ENCODE peak calls at places on chromosomes 13 and 19, in four cellular contexts. E is astrocyte of the spinal cord; Q is astrocyte of the cerebellum; X is effector memory CD4-positive, alpha-beta T cell. A is an unnamed sample.

GRCh38 chr13:76948139-76948538 is at the start of gene ACOD1:
- DNase-seq in E (no peak), Q (no peak), X (no peak), A (no peak)

GRCh38 chr13:34412295-34412694 is 529.8 kb upstream of the NBEA start:
- DNase-seq in E (no peak), Q (no peak), X (no peak), A (no peak)

GRCh38 chr19:35992902-35993765 is 1.9 kb upstream of the SDHAF1 start:
- DNase-seq in E (no peak), Q (no peak), X (no peak), A (no peak)

GRCh38 chr13:53848546-53848945 is 819.9 kb downstream of the OLFM4 start:
- DNase-seq in E (no peak), Q (no peak), X (no peak), A (no peak)

GRCh38 chr13:67147257-67148218 is 82.6 kb downstream of the PCDH9 start:
- DNase-seq in E (peak; percentile 72), Q (peak; percentile 66), X (no peak), A (peak; percentile 24)

GRCh38 chr13:112959206-112959605 is 9.8 kb upstream of the MCF2L start:
- DNase-seq in E (no peak), Q (no peak), X (no peak), A (no peak)

GRCh38 chr13:110541526-110541920 is 20.0 kb downstream of the RAB20 start:
- DNase-seq in E (no peak), Q (no peak), X (no peak), A (no peak)

GRCh38 chr13:97127842-97128241 is 94.3 kb upstream of the MBNL2 start:
- DNase-seq in E (no peak), Q (no peak), X (no peak), A (no peak)

GRCh38 chr19:50416034-50416814 is 2.5 kb upstream of the SPIB start:
- DNase-seq in E (no peak), Q (no peak), X (no peak), A (no peak)

GRCh38 chr13:91347996-91348905 is 764 bp downstream of the MIR17HG start:
- DNase-seq in E (no peak), Q (no peak), X (peak; percentile 43), A (no peak)

GRCh38 chr13:110912651-110913051 is 2.2 kb downstream of the ANKRD10 start:
- DNase-seq in E (peak; percentile 72), Q (no peak), X (no peak), A (no peak)

GRCh38 chr19:6218497-6219146 is 61.2 kb downstream of the MLLT1 start:
- DNase-seq in E (peak; percentile 77), Q (peak; percentile 60), X (peak; percentile 64), A (no peak)

GRCh38 chr19:46890423-46891170 is 29.8 kb downstream of the ARHGAP35 start:
- DNase-seq in E (peak; percentile 76), Q (peak; percentile 38), X (no peak), A (peak; percentile 72)

GRCh38 chr19:38617764-38618589 is at the start of gene MAP4K1:
- DNase-seq in E (no peak), Q (no peak), X (peak; percentile 30), A (no peak)

GRCh38 chr13:54110597-54110996 is 1082.0 kb downstream of the OLFM4 start:
- DNase-seq in E (no peak), Q (no peak), X (no peak), A (no peak)

GRCh38 chr19:45705710-45706415 is 13.4 kb downstream of the QPCTL start:
- DNase-seq in E (no peak), Q (no peak), X (no peak), A (no peak)

GRCh38 chr13:30934381-30934780 is 1.9 kb downstream of the TEX26 start:
- DNase-seq in E (no peak), Q (no peak), X (no peak), A (no peak)
- H3K4me3 ChIP-seq in E (no peak overlapping the region), Q (no peak overlapping the region), X (no peak overlapping the region), A (no peak overlapping the region)

GRCh38 chr19:54094601-54095000 is 6.0 kb downstream of the OSCAR start:
- DNase-seq in E (no peak), Q (no peak), X (no peak), A (no peak)

GRCh38 chr19:54100560-54100959 is at the start of gene OSCAR:
- DNase-seq in E (no peak), Q (no peak), X (no peak), A (no peak)

GRCh38 chr19:54095136-54095858 is 5.3 kb downstream of the OSCAR start:
- DNase-seq in E (no peak), Q (no peak), X (no peak), A (no peak)

GRCh38 chr19:54102421-54103169 is at the start of gene NDUFA3:
- DNase-seq in E (peak; percentile 98), Q (peak; percentile 95), X (peak; percentile 96), A (peak; percentile 97)

GRCh38 chr19:54096642-54097106 is 3.9 kb downstream of the OSCAR start:
- DNase-seq in E (peak; percentile 51), Q (no peak), X (no peak), A (no peak)
- H3K4me3 ChIP-seq in E (peak overlapping the region; percentile 18), Q (peak overlapping the region; percentile 31), X (no peak overlapping the region), A (peak overlapping the region; percentile 49)

GRCh38 chr19:55146078-55146647 is 2.8 kb downstream of the TNNT1 start:
- DNase-seq in E (no peak), Q (no peak), X (no peak), A (no peak)
- H3K4me3 ChIP-seq in E (no peak overlapping the region), Q (no peak overlapping the region), X (no peak overlapping the region), A (no peak overlapping the region)

GRCh38 chr19:10222201-10222890 is 8.8 kb downstream of the S1PR2 start:
- DNase-seq in E (no peak), Q (no peak), X (no peak), A (no peak)

GRCh38 chr19:10226376-10227214 is 4.5 kb downstream of the S1PR2 start:
- DNase-seq in E (peak; percentile 47), Q (no peak), X (no peak), A (peak; percentile 89)

GRCh38 chr19:10224337-10224736 is 6.8 kb downstream of the S1PR2 start:
- DNase-seq in E (no peak), Q (no peak), X (no peak), A (no peak)

GRCh38 chr19:10226021-10226375 is 5.1 kb downstream of the S1PR2 start:
- DNase-seq in E (no peak), Q (no peak), X (no peak), A (no peak)

DNA sequence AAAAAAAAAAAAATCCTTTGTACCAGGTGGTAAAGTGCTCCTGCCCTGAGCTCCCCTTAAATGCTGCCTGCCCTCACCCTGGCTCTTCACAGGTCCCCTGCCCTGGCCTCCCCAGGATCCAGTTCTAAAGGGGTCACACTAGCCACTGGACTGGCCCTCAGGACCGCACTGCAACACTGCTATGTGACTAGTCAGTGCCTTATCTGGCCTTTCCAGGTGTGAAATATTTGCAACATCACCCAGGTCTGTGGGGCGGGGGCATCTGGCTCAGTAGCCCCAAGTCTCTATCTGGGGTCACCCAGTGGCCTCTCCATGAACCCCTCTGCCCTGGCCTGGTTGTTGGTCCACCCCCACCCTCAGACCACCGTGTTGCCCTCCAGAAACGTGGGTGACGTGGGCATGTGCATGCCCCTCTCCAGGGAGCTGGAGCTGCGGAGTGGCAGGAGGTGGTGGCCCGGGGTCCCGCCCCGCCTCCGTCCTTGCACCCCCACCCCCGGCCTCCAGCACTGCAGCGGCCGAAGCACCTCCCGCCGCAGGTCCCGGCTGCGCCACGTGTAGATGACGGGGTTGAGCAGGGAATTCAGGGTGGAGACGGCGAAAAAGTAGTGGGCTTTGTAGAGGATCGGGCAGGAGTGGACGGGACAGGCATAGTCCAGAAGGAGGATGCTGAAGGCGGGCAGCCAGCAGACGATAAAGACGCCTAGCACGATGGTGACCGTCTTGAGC is 7.5 kb downstream of the S1PR2 start:
- DNase-seq in E (no peak), Q (no peak), X (no peak), A (no peak)
- H3K4me3 ChIP-seq in E (no peak overlapping the region), Q (no peak overlapping the region), X (no peak overlapping the region), A (no peak overlapping the region)

DNA sequence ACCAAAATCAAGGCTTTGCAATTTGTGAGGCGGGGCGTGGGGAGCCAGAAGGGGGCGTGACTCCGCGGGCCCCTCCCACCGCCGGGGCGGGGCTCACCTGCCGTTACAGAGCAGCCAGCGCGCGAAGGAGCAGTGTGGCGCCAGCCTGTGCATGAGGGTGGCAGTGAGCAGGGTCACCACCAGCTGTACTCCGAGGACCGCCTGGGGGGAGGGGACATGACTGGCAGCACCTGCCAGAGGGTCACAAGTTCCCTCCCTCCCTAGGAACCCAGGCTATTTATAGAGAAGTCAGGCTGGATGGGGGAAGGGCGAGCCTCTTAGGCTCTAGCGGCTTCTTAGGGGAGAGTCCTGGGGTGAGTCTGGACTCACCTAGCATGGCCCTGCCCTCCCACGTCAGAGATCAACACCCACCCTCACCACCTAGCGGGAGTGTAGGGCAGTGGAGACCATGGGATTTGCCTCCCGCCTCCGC is 3.6 kb downstream of the TMEM161A start:
- DNase-seq in E (no peak), Q (no peak), X (no peak), A (no peak)
- H3K4me3 ChIP-seq in E (no peak overlapping the region), Q (no peak overlapping the region), X (no peak overlapping the region), A (no peak overlapping the region)

GRCh38 chr13:99439850-99440604 is 61.2 kb upstream of the TM9SF2 start:
- DNase-seq in E (no peak), Q (no peak), X (no peak), A (no peak)
- H3K4me3 ChIP-seq in E (no peak overlapping the region), Q (no peak overlapping the region), X (no peak overlapping the region), A (no peak overlapping the region)

GRCh38 chr19:41758846-41759245 is 3.5 kb downstream of the CEACAM6 start:
- DNase-seq in E (no peak), Q (no peak), X (no peak), A (no peak)
- H3K4me3 ChIP-seq in E (no peak overlapping the region), Q (no peak overlapping the region), X (no peak overlapping the region), A (no peak overlapping the region)

DNA sequence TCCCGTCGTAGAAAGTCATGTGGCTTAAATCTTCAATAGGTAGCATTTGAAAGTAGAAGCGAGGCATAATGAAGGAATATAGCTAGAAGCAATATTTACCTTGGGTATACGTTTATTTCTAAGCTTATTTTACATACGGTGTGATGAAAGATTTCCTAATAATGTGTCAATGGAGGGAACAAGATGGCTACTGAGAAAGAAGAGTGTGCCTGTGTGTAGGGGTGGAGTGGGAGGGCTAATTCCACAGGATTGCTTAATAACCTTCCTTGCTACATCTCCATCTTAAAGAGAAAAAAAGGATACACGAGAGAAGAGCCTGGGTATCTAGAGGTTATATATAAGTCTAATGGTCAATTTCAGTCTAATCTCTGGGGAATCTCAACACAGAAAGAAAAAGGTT is 2.0 kb downstream of the SPART start:
- DNase-seq in E (no peak), Q (no peak), X (no peak), A (no peak)
- H3K4me3 ChIP-seq in E (no peak overlapping the region), Q (peak overlapping the region; percentile 69), X (no peak overlapping the region), A (peak overlapping the region; percentile 83)

DNA sequence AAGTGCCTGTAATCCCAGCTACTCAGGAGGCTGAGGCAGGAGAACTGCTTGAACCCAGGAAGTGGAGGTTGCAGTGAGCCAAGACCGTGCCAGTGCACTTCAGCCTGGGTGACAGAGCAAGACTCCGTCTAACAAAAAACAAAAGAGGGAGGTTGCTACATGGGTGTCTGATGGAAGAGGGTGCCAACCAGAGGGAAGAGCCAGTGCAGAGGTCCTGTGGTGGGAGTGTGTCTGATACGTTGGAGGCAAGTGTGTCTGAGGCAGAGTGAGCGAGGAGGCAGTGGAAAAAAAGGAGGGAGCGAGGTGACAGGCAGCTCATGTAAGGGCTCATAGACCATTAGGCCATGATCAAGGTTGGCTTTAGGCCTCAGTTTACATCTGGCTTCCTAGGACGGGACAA is 6.8 kb downstream of the PDE4A start:
- DNase-seq in E (no peak), Q (no peak), X (no peak), A (no peak)
- H3K4me3 ChIP-seq in E (no peak overlapping the region), Q (no peak overlapping the region), X (no peak overlapping the region), A (no peak overlapping the region)

A was measured in AG04450.